ENCODE peak calls at places on chromosomes 3 and 15, in nine cellular contexts. I is HCT116, E is MM.1S, O is PC-3, K is hepatocyte, J is GM23338, N is neural progenitor cell, Z is OCI-LY7, C is SK-N-SH. D is an unnamed sample.

GRCh38 chr15:25068696-25069095 is 113.9 kb downstream of the SNRPN start:
- DNase-seq in E (no peak), O (no peak), Z (no peak), J (no peak), C (no peak), K (no peak), N (no peak), I (no peak), D (no peak)

GRCh38 chr3:114154321-114154821 is 24.5 kb downstream of the DRD3 start:
- DNase-seq in C (no peak), E (no peak), J (peak; percentile 81), I (no peak), N (peak; percentile 23), Z (no peak), K (no peak), O (no peak), D (no peak)

GRCh38 chr3:145739926-145740325 is 421.1 kb downstream of the PLOD2 start:
- DNase-seq in E (no peak), O (no peak), N (no peak), C (no peak), K (no peak), I (no peak), Z (no peak), J (no peak), D (peak; percentile 32)

GRCh38 chr3:146589899-146590508 is 15.1 kb downstream of the PLSCR5 start:
- DNase-seq in I (peak; percentile 27), J (peak; percentile 42), N (peak; percentile 42), E (peak; percentile 53), O (peak; percentile 73), C (peak; percentile 12), Z (peak; percentile 26), K (peak; percentile 63), D (peak; percentile 73)

GRCh38 chr3:37346227-37347005 is 172.0 kb upstream of the LRRFIP2 start:
- DNase-seq in J (no peak), E (no peak), C (no peak), O (no peak), K (no peak), I (no peak), Z (no peak), N (no peak), D (no peak)

GRCh38 chr15:95528920-95529319 is 801.6 kb upstream of the NR2F2 start:
- DNase-seq in N (no peak), K (no peak), I (no peak), Z (no peak), J (no peak), C (no peak), E (no peak), O (no peak), D (no peak)

GRCh38 chr3:179949869-179950268 is 86.9 kb downstream of the PEX5L start:
- DNase-seq in I (no peak), E (no peak), C (no peak), O (no peak), N (no peak), K (no peak), Z (no peak), J (no peak), D (no peak)

GRCh38 chr15:83115831-83116565 is 8.6 kb downstream of the TM6SF1 start:
- DNase-seq in E (no peak), K (no peak), I (no peak), N (no peak), C (no peak), Z (no peak), O (no peak), J (no peak), D (no peak)

GRCh38 chr3:38454884-38455638 is 1.4 kb downstream of the ACVR2B start:
- DNase-seq in Z (peak; percentile 56), I (no peak), N (peak; percentile 92), E (peak; percentile 63), K (peak; percentile 88), J (peak; percentile 89), C (peak; percentile 96), O (peak; percentile 85), D (peak; percentile 57)

GRCh38 chr15:59917504-59918157 is 86.5 kb upstream of the FOXB1 start:
- DNase-seq in E (peak; percentile 80), K (peak; percentile 85), O (peak; percentile 77), I (peak; percentile 22), Z (peak; percentile 53), N (peak; percentile 89), J (peak; percentile 95), C (peak; percentile 49), D (peak; percentile 62)

GRCh38 chr15:77030042-77030927 is 35.4 kb downstream of the PSTPIP1 start:
- DNase-seq in E (no peak), K (no peak), Z (no peak), I (no peak), J (peak; percentile 54), N (peak; percentile 65), O (no peak), C (peak; percentile 47), D (no peak)

GRCh38 chr3:78610462-78611125 is 1157.2 kb downstream of the ROBO1 start:
- DNase-seq in J (no peak), E (no peak), Z (no peak), O (no peak), I (no peak), K (no peak), C (no peak), N (no peak), D (peak; percentile 14)

GRCh38 chr15:40928975-40929729 is at the start of gene DLL4:
- DNase-seq in N (peak; percentile 81), Z (no peak), K (peak; percentile 86), E (peak; percentile 81), O (peak; percentile 77), I (peak; percentile 71), C (peak; percentile 80), J (peak; percentile 92), D (peak; percentile 57)

GRCh38 chr15:40929730-40930429 is 740 bp downstream of the DLL4 start:
- DNase-seq in K (peak; percentile 74), E (no peak), Z (no peak), C (peak; percentile 79), O (peak; percentile 51), J (peak; percentile 67), I (no peak), N (peak; percentile 91), D (peak; percentile 73)

GRCh38 chr15:40931300-40932142 is 2.4 kb downstream of the DLL4 start:
- DNase-seq in E (no peak), I (no peak), N (no peak), O (no peak), C (peak; percentile 37), J (no peak), Z (no peak), K (no peak), D (no peak)

GRCh38 chr15:40932146-40932545 is 3.0 kb downstream of the DLL4 start:
- DNase-seq in N (no peak), E (no peak), I (no peak), Z (peak; percentile 22), O (no peak), C (peak; percentile 22), K (no peak), J (no peak), D (no peak)

DNA sequence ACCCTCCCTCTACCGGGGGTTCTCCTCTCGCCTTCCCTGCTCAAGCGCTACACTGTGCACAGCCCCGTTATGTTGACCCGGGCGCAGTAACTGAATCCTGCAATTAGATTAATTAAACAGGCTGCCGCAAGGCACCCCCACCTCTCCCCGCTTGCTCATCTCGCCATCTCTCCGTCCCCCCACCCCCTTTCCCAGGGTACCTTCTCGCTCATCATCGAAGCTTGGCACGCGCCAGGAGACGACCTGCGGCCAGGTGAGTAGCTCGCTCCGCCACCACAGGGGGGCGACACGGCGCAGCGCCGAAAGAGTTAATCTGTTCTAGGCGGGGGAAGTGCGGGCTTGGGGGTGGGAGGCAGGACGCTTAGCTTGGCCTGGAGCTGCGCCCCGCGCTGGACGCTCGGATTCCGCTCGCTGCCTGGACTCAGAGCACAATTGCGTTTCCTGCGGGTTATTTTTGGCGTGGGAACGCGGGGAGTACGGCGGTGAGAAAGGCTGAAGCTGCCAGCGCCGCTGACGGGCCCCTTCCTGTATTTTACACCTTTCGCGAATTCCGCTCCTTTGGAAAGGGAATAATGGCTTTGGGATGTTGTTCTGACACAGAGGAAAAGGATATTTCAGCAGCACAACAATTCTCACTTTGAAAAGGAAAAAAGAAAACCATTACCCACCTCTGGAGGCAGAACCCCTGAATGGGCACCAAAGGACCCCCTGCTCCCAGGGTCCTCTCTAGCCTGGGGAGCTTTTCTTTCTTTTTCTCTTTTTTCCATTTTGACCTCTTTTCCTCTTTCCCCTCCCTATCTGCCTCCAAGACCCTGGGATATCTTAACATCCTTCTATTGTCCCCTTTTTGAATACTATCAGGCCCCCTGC is 1.5 kb downstream of the DLL4 start:
- DNase-seq in I (peak; percentile 70), K (peak; percentile 74), O (peak; percentile 73), E (no peak), J (peak; percentile 92), C (peak; percentile 86), Z (peak; percentile 54), N (peak; percentile 87), D (peak; percentile 37)
- TF ChIP-seq EZH2phosphoT487 in I (no peak), K (no peak), O (no peak), E (no peak), J (no peak), C (no peak), Z (no peak), N (peak; percentile 29), D (no peak)

GRCh38 chr15:69794643-69795461 is 302.9 kb downstream of the TLE3 start:
- DNase-seq in N (no peak), O (peak; percentile 62), E (no peak), C (no peak), Z (no peak), J (peak; percentile 69), I (peak; percentile 4), K (no peak), D (peak; percentile 78)
- TF ChIP-seq EZH2phosphoT487 in N (no peak), O (no peak), E (no peak), C (no peak), Z (no peak), J (no peak), I (no peak), K (no peak), D (no peak)

GRCh38 chr3:47227678-47228077 is 54.9 kb downstream of the KIF9 start:
- DNase-seq in I (no peak), J (no peak), K (no peak), Z (peak; percentile 58), E (no peak), C (no peak), N (no peak), O (no peak), D (no peak)
- TF ChIP-seq EZH2phosphoT487 in I (no peak), J (no peak), K (no peak), Z (no peak), E (no peak), C (no peak), N (no peak), O (no peak), D (no peak)

GRCh38 chr3:183260167-183260904 is 7.3 kb downstream of the B3GNT5 start:
- DNase-seq in O (no peak), K (no peak), J (no peak), C (no peak), E (no peak), Z (peak; percentile 12), N (no peak), I (no peak), D (no peak)
- TF ChIP-seq EZH2phosphoT487 in O (no peak), K (no peak), J (no peak), C (no peak), E (no peak), Z (no peak), N (no peak), I (no peak), D (no peak)

GRCh38 chr15:90690585-90690984 is 26.6 kb upstream of the BLM start:
- DNase-seq in K (no peak), J (no peak), I (no peak), Z (no peak), E (no peak), C (no peak), O (no peak), N (no peak), D (no peak)
- TF ChIP-seq EZH2phosphoT487 in K (no peak), J (no peak), I (no peak), Z (no peak), E (no peak), C (no peak), O (no peak), N (no peak), D (no peak)